ENCODE peak calls at places on chromosomes 6 and 20, in six cellular contexts. T is Peyer's patch; O is fibroblast of lung; B is tibial artery; Y is A549; S is CD8-positive, alpha-beta T cell. R is an unnamed sample.

GRCh38 chr6:30227763-30228487 is 14.7 kb upstream of the TRIM26 start:
- DNase-seq in T (no peak), O (no peak), B (no peak), Y (no peak), S (no peak), R (no peak)

GRCh38 chr6:166050559-166050958 is 117.1 kb downstream of the TBXT start:
- DNase-seq in T (no peak), O (no peak), B (no peak), Y (no peak), S (no peak), R (no peak)

GRCh38 chr6:7725849-7726415 is at the start of gene BMP6:
- DNase-seq in T (peak; percentile 89), O (peak; percentile 85), B (peak; percentile 82), Y (peak; percentile 93), S (peak; percentile 25), R (peak; percentile 88)

GRCh38 chr6:107488875-107489635 is 862 bp upstream of the SOBP start:
- DNase-seq in T (no peak), O (no peak), B (peak; percentile 49), Y (peak; percentile 49), S (peak; percentile 20), R (peak; percentile 43)

GRCh38 chr20:24586523-24586840 is 117.1 kb downstream of the SYNDIG1 start:
- DNase-seq in T (no peak), O (no peak), B (no peak), Y (no peak), S (no peak), R (peak; percentile 31)

GRCh38 chr20:35644806-35645205 is 19.9 kb downstream of the CPNE1 start:
- DNase-seq in T (no peak), O (no peak), B (no peak), Y (no peak), S (no peak), R (no peak)

GRCh38 chr6:373773-374724 is 17.5 kb upstream of the IRF4 start:
- DNase-seq in T (no peak), O (no peak), B (no peak), Y (no peak), S (no peak), R (no peak)

GRCh38 chr6:130525378-130525777 is 159.6 kb downstream of the TMEM200A start:
- DNase-seq in T (no peak), O (no peak), B (no peak), Y (no peak), S (no peak), R (no peak)

GRCh38 chr20:31517373-31517772 is 3.1 kb downstream of the HM13 start:
- DNase-seq in T (peak; percentile 52), O (peak; percentile 61), B (peak; percentile 63), Y (peak; percentile 69), S (no peak), R (peak; percentile 58)

GRCh38 chr6:168871535-168872106 is 382.0 kb downstream of the THBS2 start:
- DNase-seq in T (no peak), O (no peak), B (no peak), Y (no peak), S (no peak), R (no peak)

GRCh38 chr20:50283922-50284810 is 93.5 kb downstream of the CEBPB start:
- DNase-seq in T (peak; percentile 78), O (peak; percentile 69), B (peak; percentile 69), Y (peak; percentile 61), S (no peak), R (peak; percentile 68)

GRCh38 chr6:101011165-101011564 is 130.0 kb upstream of the ASCC3 start:
- DNase-seq in T (peak; percentile 58), O (no peak), B (no peak), Y (no peak), S (no peak), R (no peak)

GRCh38 chr6:8074213-8074612 is 10.0 kb upstream of the BLOC1S5 start:
- DNase-seq in T (no peak), O (no peak), B (no peak), Y (no peak), S (no peak), R (no peak)

GRCh38 chr20:62837790-62838458 is 21.1 kb downstream of the COL9A3 start:
- DNase-seq in T (peak; percentile 96), O (no peak), B (no peak), Y (no peak), S (no peak), R (no peak)

GRCh38 chr6:39979461-39980328 is 45.4 kb upstream of the MOCS1 start:
- DNase-seq in T (no peak), O (no peak), B (peak; percentile 42), Y (no peak), S (no peak), R (no peak)

GRCh38 chr20:51372176-51372803 is 170.2 kb downstream of the NFATC2 start:
- DNase-seq in T (peak; percentile 80), O (peak; percentile 60), B (peak; percentile 57), Y (peak; percentile 91), S (peak; percentile 60), R (peak; percentile 51)

GRCh38 chr6:6741264-6741663 is 152.7 kb downstream of the LY86 start:
- DNase-seq in T (no peak), O (no peak), B (no peak), Y (no peak), S (no peak), R (no peak)

GRCh38 chr20:47762699-47763098 is 22.6 kb downstream of the SULF2 start:
- DNase-seq in T (no peak), O (peak; percentile 66), B (no peak), Y (no peak), S (no peak), R (no peak)

GRCh38 chr20:61628901-61629300 is 376.8 kb downstream of the CDH4 start:
- DNase-seq in T (no peak), O (peak; percentile 25), B (no peak), Y (no peak), S (no peak), R (no peak)

GRCh38 chr20:10622657-10623418 is 51.0 kb downstream of the JAG1 start:
- DNase-seq in T (no peak), O (peak; percentile 91), B (peak; percentile 73), Y (no peak), S (no peak), R (no peak)

GRCh38 chr20:58642465-58642864 is 8.6 kb upstream of the STX16 start:
- DNase-seq in T (peak; percentile 21), O (no peak), B (peak; percentile 7), Y (no peak), S (no peak), R (no peak)

GRCh38 chr6:149336529-149336928 is 19.0 kb downstream of the TAB2 start:
- DNase-seq in T (no peak), O (peak; percentile 32), B (no peak), Y (no peak), S (no peak), R (no peak)

GRCh38 chr6:127854009-127854408 is 46.8 kb downstream of the THEMIS start:
- DNase-seq in T (no peak), O (no peak), B (no peak), Y (no peak), S (no peak), R (no peak)

GRCh38 chr6:41770381-41771057 is 9.2 kb downstream of the FRS3 start:
- DNase-seq in T (no peak), O (no peak), B (no peak), Y (no peak), S (no peak), R (no peak)

GRCh38 chr20:8020314-8021079 is 936 bp upstream of the TMX4 start:
- DNase-seq in T (no peak), O (peak; percentile 23), B (no peak), Y (no peak), S (no peak), R (no peak)

GRCh38 chr20:60535211-60535610 is 577.0 kb downstream of the CDH26 start:
- DNase-seq in T (no peak), O (no peak), B (no peak), Y (no peak), S (no peak), R (no peak)

GRCh38 chr6:131782764-131783163 is 25.1 kb upstream of the ENPP1 start:
- DNase-seq in T (peak; percentile 56), O (no peak), B (no peak), Y (no peak), S (no peak), R (no peak)

GRCh38 chr6:105345506-105345905 is 57.4 kb downstream of the PREP start:
- DNase-seq in T (no peak), O (no peak), B (no peak), Y (no peak), S (no peak), R (no peak)

GRCh38 chr20:43667341-43668132 is 623 bp downstream of the MYBL2 start:
- DNase-seq in T (peak; percentile 60), O (peak; percentile 13), B (no peak), Y (peak; percentile 21), S (no peak), R (peak; percentile 41)

GRCh38 chr6:108712946-108713345 is 135.3 kb upstream of the ARMC2 start:
- DNase-seq in T (no peak), O (no peak), B (no peak), Y (no peak), S (no peak), R (no peak)

GRCh38 chr6:108716801-108717791 is 131.1 kb upstream of the ARMC2 start:
- DNase-seq in T (peak; percentile 38), O (no peak), B (no peak), Y (no peak), S (no peak), R (no peak)

GRCh38 chr6:108714774-108715414 is 133.3 kb upstream of the ARMC2 start:
- DNase-seq in T (no peak), O (no peak), B (no peak), Y (no peak), S (no peak), R (no peak)

GRCh38 chr6:108714012-108714773 is 134.0 kb upstream of the ARMC2 start:
- DNase-seq in T (no peak), O (peak; percentile 56), B (peak; percentile 55), Y (no peak), S (no peak), R (no peak)

GRCh38 chr6:108715832-108716231 is 132.4 kb upstream of the ARMC2 start:
- DNase-seq in T (no peak), O (peak; percentile 28), B (no peak), Y (no peak), S (no peak), R (no peak)
- H3K4me1 ChIP-seq in T (no peaks in the 10 kb centered on the region), O (peaks cover 7% of the 10 kb centered on the region), B (no peaks in the 10 kb centered on the region), Y (no peaks in the 10 kb centered on the region), S (peaks cover 5% of the 10 kb centered on the region), R (no peaks in the 10 kb centered on the region)

GRCh38 chr6:170268216-170269129 is 22.4 kb downstream of the DLL1 start:
- DNase-seq in T (no peak), O (no peak), B (no peak), Y (no peak), S (no peak), R (no peak)
- H3K27ac ChIP-seq in T (no peak overlapping the region), O (no peak overlapping the region), B (no peak overlapping the region), Y (no peak overlapping the region), S (no peak overlapping the region), R (no peak overlapping the region)

DNA sequence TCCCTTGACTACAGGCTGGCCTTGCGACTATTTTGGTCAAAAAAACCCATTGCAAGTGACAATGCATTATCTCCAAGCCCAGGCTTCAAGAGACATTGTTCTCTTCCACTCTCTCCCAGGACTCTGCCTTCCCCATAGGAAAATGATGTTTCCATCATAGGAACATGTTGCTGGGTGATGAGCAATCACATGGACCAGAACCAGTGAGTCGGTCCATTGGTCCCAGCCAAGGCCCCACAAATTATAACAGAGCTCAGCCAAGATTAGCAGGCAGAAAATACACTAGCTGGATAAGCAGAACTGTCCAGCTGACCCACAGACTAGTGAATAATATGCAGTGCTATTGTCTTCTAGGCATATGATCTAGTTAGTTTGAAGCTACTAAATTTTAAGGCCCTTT is 27.4 kb downstream of the TENT5A start:
- DNase-seq in T (no peak), O (no peak), B (no peak), Y (no peak), S (no peak), R (no peak)
- H3K4me1 ChIP-seq in T (no peaks in the 10 kb centered on the region), O (no peaks in the 10 kb centered on the region), B (no peaks in the 10 kb centered on the region), Y (no peaks in the 10 kb centered on the region), S (no peaks in the 10 kb centered on the region), R (no peaks in the 10 kb centered on the region)

GRCh38 chr20:6802227-6802626 is 34.7 kb downstream of the BMP2 start:
- DNase-seq in T (no peak), O (no peak), B (no peak), Y (no peak), S (no peak), R (no peak)
- H3K27ac ChIP-seq in T (no peak overlapping the region), O (no peak overlapping the region), B (no peak overlapping the region), Y (no peak overlapping the region), S (no peak overlapping the region), R (no peak overlapping the region)